ENCODE peak calls at places on chromosomes 16 and 17, in five cellular contexts. One of them, this sample, is unnamed.

GRCh38 chr17:74194682-74195081 is 8.8 kb upstream of the RPL38 start:
- DNase-seq in brain microvascular endothelial cell: no peak
- DNase-seq in psoas muscle: no peak
- DNase-seq in A549: no peak
- DNase-seq in GM12865: no peak
- DNase-seq in this sample: no peak

GRCh38 chr17:39963826-39964225 is 1.0 kb downstream of the GSDMA start:
- DNase-seq in brain microvascular endothelial cell: no peak
- DNase-seq in psoas muscle: no peak
- DNase-seq in A549: no peak
- DNase-seq in GM12865: no peak
- DNase-seq in this sample: no peak

GRCh38 chr17:47654991-47655390 is 5.3 kb downstream of the KPNB1 start:
- DNase-seq in brain microvascular endothelial cell: no peak
- DNase-seq in psoas muscle: no peak
- DNase-seq in A549: no peak
- DNase-seq in GM12865: no peak
- DNase-seq in this sample: no peak

GRCh38 chr16:2074071-2074470 is 26.3 kb downstream of the TSC2 start:
- DNase-seq in brain microvascular endothelial cell: no peak
- DNase-seq in psoas muscle: no peak
- DNase-seq in A549: no peak
- DNase-seq in GM12865: no peak
- DNase-seq in this sample: no peak

GRCh38 chr16:17225551-17225950 is 245.2 kb downstream of the XYLT1 start:
- DNase-seq in brain microvascular endothelial cell: no peak
- DNase-seq in psoas muscle: no peak
- DNase-seq in A549: no peak
- DNase-seq in GM12865: no peak
- DNase-seq in this sample: no peak

GRCh38 chr17:82399030-82399429 is 19.1 kb upstream of the HEXD start:
- DNase-seq in brain microvascular endothelial cell: no peak
- DNase-seq in psoas muscle: peak
- DNase-seq in A549: no peak
- DNase-seq in GM12865: no peak
- DNase-seq in this sample: no peak

GRCh38 chr16:23403547-23403946 is 49.4 kb downstream of the COG7 start:
- DNase-seq in brain microvascular endothelial cell: no peak
- DNase-seq in psoas muscle: no peak
- DNase-seq in A549: no peak
- DNase-seq in GM12865: no peak
- DNase-seq in this sample: no peak

GRCh38 chr17:63358956-63359355 is 87.2 kb downstream of the CYB561 start:
- DNase-seq in brain microvascular endothelial cell: no peak
- DNase-seq in psoas muscle: no peak
- DNase-seq in A549: no peak
- DNase-seq in GM12865: no peak
- DNase-seq in this sample: no peak

GRCh38 chr17:63552211-63552610 is 1.9 kb downstream of the DCAF7 start:
- DNase-seq in brain microvascular endothelial cell: no peak
- DNase-seq in psoas muscle: no peak
- DNase-seq in A549: no peak
- DNase-seq in GM12865: no peak
- DNase-seq in this sample: no peak

GRCh38 chr17:7686221-7687071 is 844 bp downstream of the TP53 start:
- DNase-seq in brain microvascular endothelial cell: peak
- DNase-seq in psoas muscle: peak
- DNase-seq in A549: peak
- DNase-seq in GM12865: peak
- DNase-seq in this sample: peak

GRCh38 chr16:50669741-50670140 is 11.4 kb downstream of the SNX20 start:
- DNase-seq in brain microvascular endothelial cell: no peak
- DNase-seq in psoas muscle: no peak
- DNase-seq in A549: no peak
- DNase-seq in GM12865: no peak
- DNase-seq in this sample: no peak

GRCh38 chr16:53950677-53951076 is 246.7 kb downstream of the FTO start:
- DNase-seq in brain microvascular endothelial cell: no peak
- DNase-seq in psoas muscle: no peak
- DNase-seq in A549: no peak
- DNase-seq in GM12865: no peak
- DNase-seq in this sample: no peak

GRCh38 chr16:6600167-6600566 is 732.5 kb upstream of the RBFOX1 start:
- DNase-seq in brain microvascular endothelial cell: no peak
- DNase-seq in psoas muscle: no peak
- DNase-seq in A549: no peak
- DNase-seq in GM12865: no peak
- DNase-seq in this sample: no peak

GRCh38 chr16:68094614-68094934 is 9.4 kb downstream of the NFATC3 start:
- DNase-seq in brain microvascular endothelial cell: no peak
- DNase-seq in psoas muscle: no peak
- DNase-seq in A549: no peak
- DNase-seq in GM12865: no peak
- DNase-seq in this sample: no peak
- TF ChIP-seq CTCF in brain microvascular endothelial cell: no peak
- TF ChIP-seq CTCF in psoas muscle: no peak
- TF ChIP-seq CTCF in A549: no peak
- TF ChIP-seq CTCF in GM12865: no peak
- TF ChIP-seq CTCF in this sample: no peak

DNA sequence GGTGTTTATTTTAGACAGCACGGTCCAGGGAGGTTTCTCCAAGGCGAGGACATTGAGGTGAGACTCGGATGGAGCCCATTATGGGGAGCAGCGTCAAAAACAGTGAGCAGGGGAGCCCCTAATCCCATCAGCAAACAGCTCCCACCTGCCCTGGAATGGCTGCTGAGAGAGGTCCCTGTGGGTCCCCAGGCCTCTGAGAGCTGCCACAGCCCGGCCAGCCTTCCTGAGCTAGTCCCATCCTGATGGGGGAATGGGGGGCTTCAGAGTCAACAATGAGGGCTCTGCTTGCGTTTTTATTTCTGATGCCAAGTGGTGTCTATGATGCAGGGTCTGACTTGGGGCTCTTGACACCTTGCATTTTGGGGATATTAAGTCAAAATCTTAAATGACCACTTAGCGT is 128.4 kb downstream of the GSG1L start:
- DNase-seq in brain microvascular endothelial cell: no peak
- DNase-seq in psoas muscle: no peak
- DNase-seq in A549: no peak
- DNase-seq in GM12865: no peak
- DNase-seq in this sample: no peak
- TF ChIP-seq CTCF in brain microvascular endothelial cell: no peak
- TF ChIP-seq CTCF in psoas muscle: no peak
- TF ChIP-seq CTCF in A549: no peak
- TF ChIP-seq CTCF in GM12865: no peak
- TF ChIP-seq CTCF in this sample: no peak

GRCh38 chr16:58639836-58640235 is 10.2 kb upstream of the CNOT1 start:
- DNase-seq in brain microvascular endothelial cell: no peak
- DNase-seq in psoas muscle: no peak
- DNase-seq in A549: no peak
- DNase-seq in GM12865: no peak
- DNase-seq in this sample: no peak

GRCh38 chr16:58636474-58636873 is 6.8 kb upstream of the CNOT1 start:
- DNase-seq in brain microvascular endothelial cell: no peak
- DNase-seq in psoas muscle: no peak
- DNase-seq in A549: no peak
- DNase-seq in GM12865: no peak
- DNase-seq in this sample: no peak

GRCh38 chr16:58640949-58641348 is 11.3 kb upstream of the CNOT1 start:
- DNase-seq in brain microvascular endothelial cell: no peak
- DNase-seq in psoas muscle: no peak
- DNase-seq in A549: no peak
- DNase-seq in GM12865: no peak
- DNase-seq in this sample: no peak

GRCh38 chr16:58639230-58639629 is 9.6 kb upstream of the CNOT1 start:
- DNase-seq in brain microvascular endothelial cell: no peak
- DNase-seq in psoas muscle: no peak
- DNase-seq in A549: no peak
- DNase-seq in GM12865: no peak
- DNase-seq in this sample: no peak

DNA sequence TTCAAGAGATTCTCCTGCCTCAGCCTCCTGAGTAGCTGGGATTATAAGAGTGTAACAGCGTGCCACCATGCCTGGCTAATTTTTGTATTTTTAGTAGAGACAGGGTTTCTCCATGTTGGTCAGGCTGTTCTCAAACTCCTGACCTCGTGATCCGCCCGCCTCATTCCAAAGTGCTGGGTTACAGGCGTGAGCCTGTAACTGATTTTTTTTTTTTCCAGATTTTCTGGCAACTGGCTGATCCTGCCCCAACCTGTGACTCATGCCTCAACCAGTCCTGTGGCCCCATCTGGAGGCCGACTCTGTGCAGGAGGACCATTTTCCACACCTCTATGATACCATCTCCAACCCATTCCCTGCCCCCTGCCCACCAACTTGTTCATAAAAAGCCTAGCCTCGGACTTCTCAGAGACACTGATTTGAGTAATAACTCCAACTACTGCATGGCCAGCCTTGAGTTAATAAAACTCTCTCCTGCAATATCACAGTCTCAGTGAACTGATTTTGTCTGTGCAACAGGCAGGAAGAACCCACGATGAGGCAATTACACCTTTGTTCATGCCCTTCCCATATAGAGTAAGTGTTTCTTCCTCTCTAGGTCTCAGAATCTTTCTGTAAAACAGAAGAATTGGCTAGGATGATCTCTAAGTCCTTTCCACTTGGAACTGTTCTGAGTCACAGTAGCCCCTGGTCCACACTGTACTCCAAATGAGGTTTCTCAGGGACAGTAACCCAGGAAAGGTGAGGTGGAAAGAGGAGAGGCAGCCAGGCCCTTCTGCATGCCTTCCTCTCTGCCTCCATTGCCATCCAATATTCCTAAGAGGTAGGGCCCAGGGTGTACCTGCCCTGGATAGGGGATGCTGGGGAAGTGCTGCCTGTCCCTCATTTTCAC is 8.8 kb upstream of the CNOT1 start:
- DNase-seq in brain microvascular endothelial cell: peak
- DNase-seq in psoas muscle: peak
- DNase-seq in A549: peak
- DNase-seq in GM12865: no peak
- DNase-seq in this sample: no peak
- TF ChIP-seq CTCF in brain microvascular endothelial cell: peak
- TF ChIP-seq CTCF in psoas muscle: no peak
- TF ChIP-seq CTCF in A549: peak
- TF ChIP-seq CTCF in GM12865: peak
- TF ChIP-seq CTCF in this sample: no peak

DNA sequence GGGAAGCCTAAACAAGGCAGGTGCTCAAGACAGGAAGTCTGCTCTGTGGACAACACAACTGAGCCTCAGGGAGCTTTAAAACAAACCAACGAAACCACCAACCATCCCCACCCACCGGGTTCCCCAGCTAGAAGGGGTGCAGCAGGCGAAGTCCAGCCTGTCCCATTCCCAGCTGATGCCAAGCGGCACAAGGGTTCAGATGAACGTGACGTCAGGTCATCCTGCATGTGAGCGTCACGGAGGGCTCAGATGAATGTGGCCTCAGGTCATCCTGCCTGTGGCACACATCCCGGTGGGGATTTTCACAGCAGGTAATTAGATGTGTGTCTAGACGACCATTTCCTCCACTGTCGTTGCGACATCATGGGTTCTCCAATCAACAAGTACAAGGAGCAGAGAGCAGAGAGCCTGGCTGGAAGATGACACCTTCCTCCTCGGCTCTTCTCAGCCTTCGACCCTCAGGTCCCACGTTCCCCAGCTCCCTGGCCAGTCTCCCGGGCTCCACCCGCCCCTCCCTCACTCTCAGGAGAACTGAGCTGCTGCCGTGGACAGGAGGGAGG is 246.5 kb downstream of the FOXL1 start:
- DNase-seq in brain microvascular endothelial cell: peak
- DNase-seq in psoas muscle: no peak
- DNase-seq in A549: no peak
- DNase-seq in GM12865: no peak
- DNase-seq in this sample: peak
- TF ChIP-seq CTCF in brain microvascular endothelial cell: no peak
- TF ChIP-seq CTCF in psoas muscle: no peak
- TF ChIP-seq CTCF in A549: no peak
- TF ChIP-seq CTCF in GM12865: no peak
- TF ChIP-seq CTCF in this sample: no peak

DNA sequence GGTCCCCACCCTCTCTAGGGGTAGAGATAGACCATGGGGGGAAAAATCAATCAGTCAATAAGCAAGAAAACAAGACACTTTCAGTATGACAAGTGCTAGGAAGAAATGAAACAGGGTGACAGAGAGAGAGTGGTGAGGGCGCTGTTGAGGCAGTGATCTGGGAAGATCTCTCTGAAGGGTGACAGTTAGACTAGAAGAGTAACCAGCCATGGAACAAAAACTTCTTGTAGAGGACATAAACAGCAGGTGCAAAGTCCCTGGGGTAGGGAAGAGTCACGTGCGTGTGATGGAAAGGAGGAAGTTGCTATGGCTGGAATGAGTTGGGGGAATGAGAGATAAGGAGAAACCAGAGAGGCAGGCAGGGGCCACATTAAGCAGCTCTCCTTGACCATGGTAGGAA is 16.8 kb upstream of the EMP2 start:
- DNase-seq in brain microvascular endothelial cell: no peak
- DNase-seq in psoas muscle: no peak
- DNase-seq in A549: no peak
- DNase-seq in GM12865: peak
- DNase-seq in this sample: no peak
- TF ChIP-seq CTCF in brain microvascular endothelial cell: no peak
- TF ChIP-seq CTCF in psoas muscle: no peak
- TF ChIP-seq CTCF in A549: no peak
- TF ChIP-seq CTCF in GM12865: peak
- TF ChIP-seq CTCF in this sample: no peak

DNA sequence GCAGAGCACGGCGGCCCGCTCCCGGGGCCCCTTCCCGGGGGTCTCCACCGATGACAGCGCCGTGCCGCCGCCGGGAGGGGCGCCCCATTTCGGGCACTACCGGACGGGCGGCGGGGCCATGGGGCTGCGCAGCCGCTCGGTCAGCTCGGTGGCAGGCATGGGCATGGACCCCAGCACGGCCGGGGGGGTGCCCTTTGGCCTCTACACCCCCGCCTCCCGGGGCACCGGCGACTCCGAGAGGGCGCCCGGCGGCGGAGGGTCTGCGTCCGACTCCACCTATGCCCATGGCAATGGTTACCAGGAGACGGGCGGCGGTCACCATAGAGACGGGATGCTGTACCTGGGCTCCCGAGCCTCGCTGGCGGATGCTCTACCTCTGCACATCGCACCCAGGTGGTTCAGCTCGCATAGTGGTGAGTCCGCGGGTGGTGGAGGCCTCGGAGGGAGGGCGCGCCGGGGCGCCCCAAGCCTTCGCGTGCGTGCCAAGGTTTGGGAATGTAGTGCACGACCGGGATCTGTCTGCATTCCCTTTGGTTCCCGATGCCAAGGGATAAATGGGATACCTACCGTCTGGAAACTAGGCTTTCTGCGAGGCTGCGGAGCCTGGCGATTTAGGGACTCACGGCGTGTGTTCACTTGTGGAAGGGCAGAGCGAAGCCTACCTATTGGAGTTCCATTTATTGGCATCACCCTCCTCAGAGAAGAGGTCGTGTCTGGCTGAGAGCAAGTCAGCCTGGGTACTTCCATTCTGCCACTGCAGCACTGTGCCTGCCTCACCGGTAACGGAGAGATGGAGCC is 1.1 kb downstream of the ZNRF1 start:
- DNase-seq in brain microvascular endothelial cell: no peak
- DNase-seq in psoas muscle: peak
- DNase-seq in A549: no peak
- DNase-seq in GM12865: peak
- DNase-seq in this sample: peak
- TF ChIP-seq CTCF in brain microvascular endothelial cell: no peak
- TF ChIP-seq CTCF in psoas muscle: no peak
- TF ChIP-seq CTCF in A549: no peak
- TF ChIP-seq CTCF in GM12865: no peak
- TF ChIP-seq CTCF in this sample: no peak

This sample was measured in nephron progenitor cell.